ENCODE peak calls at places on chromosomes 4 and X, in ten cellular contexts. P is iris pigment epithelial cell; C is T-helper 2 cell; J is mammary epithelial cell; Q is activated T-cell treated with anti-CD3 and anti-CD28 coated beads, Interleukin-2, amount 50 U/mL, for 72 hours; A is NCI-H1092 treated with DMSO at 0.1 percent for 48 hours; V is COR-L47; G is left cardiac atrium; E is hepatic stellate cell; W is AG08396. Y is an unnamed sample.

GRCh38 chr4:42391981-42392380 is 5.3 kb upstream of the SHISA3 start:
- DNase-seq in P (no peak), C (no peak), J (no peak), Q (no peak), A (no peak), V (no peak), G (peak), E (no peak), W (no peak), Y (no peak)

GRCh38 chrX:132219343-132219768 is at the start of gene RAP2C:
- DNase-seq in P (peak), C (peak), J (peak), Q (peak), A (peak), V (peak), G (peak), E (peak), W (peak), Y (peak)

GRCh38 chrX:68045008-68045577 is 388.2 kb downstream of the OPHN1 start:
- DNase-seq in P (peak), C (no peak), J (no peak), Q (no peak), A (peak), V (no peak), G (no peak), E (no peak), W (no peak), Y (peak)

GRCh38 chr4:30454504-30454903 is 265.7 kb upstream of the PCDH7 start:
- DNase-seq in P (no peak), C (no peak), J (no peak), Q (no peak), A (no peak), V (no peak), G (no peak), E (no peak), W (no peak), Y (peak)

GRCh38 chr4:115054836-115055235 is 58.6 kb downstream of the NDST4 start:
- DNase-seq in P (peak), C (no peak), J (no peak), Q (no peak), A (no peak), V (peak), G (no peak), E (no peak), W (no peak), Y (peak)

GRCh38 chr4:46250997-46251396 is 127.1 kb upstream of the GABRG1 start:
- DNase-seq in P (no peak), C (no peak), J (no peak), Q (no peak), A (no peak), V (no peak), G (no peak), E (no peak), W (no peak), Y (no peak)

GRCh38 chrX:29172880-29173279 is 585.6 kb downstream of the IL1RAPL1 start:
- DNase-seq in P (peak), C (no peak), J (no peak), Q (no peak), A (no peak), V (no peak), G (no peak), E (no peak), W (no peak), Y (no peak)

GRCh38 chr4:155705664-155706063 is 39.0 kb downstream of the GUCY1A1 start:
- DNase-seq in P (peak), C (no peak), J (no peak), Q (no peak), A (no peak), V (no peak), G (no peak), E (no peak), W (no peak), Y (no peak)

GRCh38 chr4:181796502-181796901 is 446.7 kb upstream of the TENM3 start:
- DNase-seq in P (peak), C (no peak), J (peak), Q (no peak), A (no peak), V (no peak), G (no peak), E (no peak), W (no peak), Y (peak)

GRCh38 chr4:107863850-107864371 is 39.2 kb downstream of the SGMS2 start:
- DNase-seq in P (peak), C (no peak), J (peak), Q (peak), A (peak), V (peak), G (peak), E (peak), W (no peak), Y (peak)

GRCh38 chrX:118370921-118371624 is 25.2 kb downstream of the WDR44 start:
- DNase-seq in P (peak), C (no peak), J (no peak), Q (no peak), A (no peak), V (no peak), G (no peak), E (no peak), W (no peak), Y (no peak)

GRCh38 chr4:155629183-155629825 is 37.3 kb upstream of the GUCY1A1 start:
- DNase-seq in P (peak), C (no peak), J (peak), Q (no peak), A (no peak), V (no peak), G (no peak), E (peak), W (no peak), Y (peak)

GRCh38 chrX:13281289-13281688 is 38.6 kb downstream of the ATXN3L start:
- DNase-seq in P (no peak), C (no peak), J (no peak), Q (no peak), A (no peak), V (no peak), G (no peak), E (no peak), W (no peak), Y (no peak)